ENCODE peak calls at places on chromosomes 16 and 17, in nine cellular contexts. M is astrocyte of the spinal cord, S is PC-3, N is HFF-Myc, H is psoas muscle, A is neural crest cell, J is ovary, V is left ventricle myocardium inferior, F is Calu3. T is an unnamed sample.

GRCh38 chr16:7363397-7364053 is 30.9 kb downstream of the RBFOX1 start:
- DNase-seq in S (no peak), A (no peak), H (peak), F (no peak), V (peak), M (no peak), J (no peak), N (no peak), T (no peak)

GRCh38 chr17:13941781-13942180 is 127.5 kb upstream of the COX10 start:
- DNase-seq in A (no peak), N (no peak), H (no peak), J (no peak), M (no peak), V (no peak), F (no peak), S (peak), T (no peak)

GRCh38 chr17:81498953-81499600 is 13.5 kb downstream of the ACTG1 start:
- DNase-seq in H (no peak), S (no peak), V (no peak), A (no peak), F (no peak), M (no peak), J (no peak), N (no peak), T (no peak)

GRCh38 chr17:8080799-8081219 is 6.7 kb downstream of the ALOX12B start:
- DNase-seq in A (no peak), M (no peak), J (no peak), H (no peak), S (no peak), V (no peak), N (no peak), F (no peak), T (no peak)

GRCh38 chr17:70343134-70343533 is 173.8 kb downstream of the KCNJ2 start:
- DNase-seq in F (no peak), J (no peak), M (no peak), S (no peak), A (no peak), N (no peak), V (no peak), H (no peak), T (no peak)

GRCh38 chr17:79808763-79809529 is 12.1 kb upstream of the CBX8 start:
- DNase-seq in F (peak), S (peak), A (no peak), N (no peak), M (no peak), J (no peak), V (no peak), H (no peak), T (no peak)

GRCh38 chr17:14070344-14071007 is 1.2 kb downstream of the COX10 start:
- DNase-seq in H (no peak), S (no peak), J (no peak), V (no peak), F (no peak), N (no peak), M (no peak), A (no peak), T (no peak)

GRCh38 chr16:10836174-10836853 is 17.7 kb upstream of the TVP23A start:
- DNase-seq in F (no peak), A (no peak), M (no peak), N (no peak), V (no peak), J (no peak), S (no peak), H (no peak), T (no peak)

GRCh38 chr17:4584125-4584834 is at the start of gene SMTNL2:
- DNase-seq in N (no peak), V (peak), J (peak), H (peak), M (no peak), S (no peak), A (peak), F (no peak), T (peak)

GRCh38 chr17:37512442-37513070 is 22.9 kb downstream of the DUSP14 start:
- DNase-seq in S (no peak), F (no peak), J (no peak), V (no peak), A (no peak), M (no peak), H (no peak), N (no peak), T (peak)

GRCh38 chr17:83202002-83203000 is 122.9 kb downstream of the METRNL start:
- DNase-seq in F (no peak), S (no peak), A (no peak), H (no peak), M (no peak), V (peak), N (no peak), J (no peak), T (peak)

GRCh38 chr16:5350118-5350517 is 252.5 kb upstream of the EEF2KMT start:
- DNase-seq in N (no peak), F (no peak), S (no peak), M (no peak), H (no peak), J (no peak), V (no peak), A (no peak), T (no peak)

GRCh38 chr17:40352779-40353394 is 11.7 kb downstream of the GJD3 start:
- DNase-seq in M (no peak), H (no peak), J (no peak), V (no peak), A (no peak), S (no peak), F (peak), N (no peak), T (no peak)

GRCh38 chr16:57106767-57107166 is 14.4 kb downstream of the CPNE2 start:
- DNase-seq in S (peak), F (no peak), H (peak), N (no peak), J (no peak), M (no peak), A (no peak), V (peak), T (no peak)

GRCh38 chr17:57918017-57918895 is 37.0 kb downstream of the CUEDC1 start:
- DNase-seq in V (no peak), A (no peak), F (no peak), S (peak), N (no peak), M (peak), J (no peak), H (no peak), T (no peak)

GRCh38 chr17:3535253-3535995 is 22.2 kb downstream of the TRPV3 start:
- DNase-seq in M (peak), H (peak), S (peak), V (peak), N (no peak), J (peak), F (peak), A (peak), T (peak)

GRCh38 chr16:80433617-80434016 is 107.2 kb upstream of the DYNLRB2 start:
- DNase-seq in H (no peak), S (peak), M (no peak), A (no peak), N (no peak), J (no peak), V (no peak), F (no peak), T (no peak)

GRCh38 chr17:19867094-19867653 is 562 bp downstream of the ULK2 start:
- DNase-seq in M (peak), V (peak), S (peak), J (peak), N (no peak), H (peak), A (peak), F (peak), T (peak)
- TF ChIP-seq CTCF in M (peak), V (peak), S (peak), J (no peak), N (peak), H (no peak), A (peak), F (no peak), T (no peak)

GRCh38 chr16:31886227-31886626 is 12.6 kb downstream of the ZNF267 start:
- DNase-seq in F (no peak), J (no peak), V (no peak), N (no peak), S (no peak), M (no peak), H (no peak), A (no peak), T (no peak)
- TF ChIP-seq CTCF in F (no peak), J (no peak), V (no peak), N (no peak), S (no peak), M (no peak), H (no peak), A (no peak), T (no peak)

DNA sequence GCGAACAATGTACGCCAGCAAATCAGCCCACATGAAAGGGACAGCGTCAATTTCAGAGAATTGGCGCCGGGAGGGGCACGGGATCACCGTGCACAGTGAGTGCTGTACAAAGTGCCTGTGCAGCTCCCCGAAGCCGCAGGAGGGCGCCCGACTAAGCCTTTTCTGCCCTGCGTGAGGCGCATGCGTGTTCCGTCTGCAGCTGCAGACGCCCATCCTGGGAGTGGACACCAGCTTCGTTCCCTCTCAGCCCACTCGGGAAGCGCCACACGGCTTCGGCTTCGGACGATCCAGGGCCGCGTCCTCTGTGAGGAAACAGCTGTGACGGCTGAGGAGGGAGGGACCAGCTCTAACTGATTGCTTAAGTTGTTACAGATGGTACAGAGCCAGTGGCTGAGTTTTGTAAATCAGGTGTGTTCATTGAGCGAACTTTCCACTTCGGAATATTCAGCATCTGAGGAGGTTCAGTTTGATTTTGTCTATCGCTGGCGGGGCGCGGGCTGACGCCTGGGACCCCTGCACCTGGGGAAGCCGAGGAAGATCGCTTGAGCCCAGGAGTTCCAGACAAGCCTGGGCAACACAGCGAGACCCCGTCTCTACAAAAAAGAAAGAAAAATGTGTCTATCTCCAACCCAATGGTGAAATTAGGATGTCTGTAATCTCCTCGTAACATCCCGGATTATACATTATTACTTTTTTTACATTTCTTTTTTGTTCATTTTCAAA is 15.4 kb upstream of the ZNF287 start:
- DNase-seq in V (peak), M (peak), S (peak), A (peak), H (peak), N (peak), F (peak), J (peak), T (peak)
- TF ChIP-seq CTCF in V (peak), M (peak), S (peak), A (peak), H (peak), N (peak), F (peak), J (peak), T (peak)

GRCh38 chr16:28884045-28884444 is 5.8 kb downstream of the ATP2A1 start:
- DNase-seq in F (no peak), N (no peak), H (no peak), J (no peak), V (no peak), S (no peak), M (no peak), A (no peak), T (no peak)

GRCh38 chr16:28880589-28880915 is 2.3 kb downstream of the ATP2A1 start:
- DNase-seq in H (no peak), V (no peak), M (no peak), N (no peak), F (no peak), A (no peak), S (no peak), J (no peak), T (no peak)

GRCh38 chr16:28880955-28881354 is 2.7 kb downstream of the ATP2A1 start:
- DNase-seq in S (no peak), M (no peak), F (no peak), A (no peak), N (no peak), V (no peak), J (no peak), H (no peak), T (no peak)

GRCh38 chr16:28883221-28883996 is 5.1 kb downstream of the ATP2A1 start:
- DNase-seq in V (no peak), H (no peak), F (no peak), A (no peak), S (no peak), J (no peak), M (no peak), N (no peak), T (no peak)

DNA sequence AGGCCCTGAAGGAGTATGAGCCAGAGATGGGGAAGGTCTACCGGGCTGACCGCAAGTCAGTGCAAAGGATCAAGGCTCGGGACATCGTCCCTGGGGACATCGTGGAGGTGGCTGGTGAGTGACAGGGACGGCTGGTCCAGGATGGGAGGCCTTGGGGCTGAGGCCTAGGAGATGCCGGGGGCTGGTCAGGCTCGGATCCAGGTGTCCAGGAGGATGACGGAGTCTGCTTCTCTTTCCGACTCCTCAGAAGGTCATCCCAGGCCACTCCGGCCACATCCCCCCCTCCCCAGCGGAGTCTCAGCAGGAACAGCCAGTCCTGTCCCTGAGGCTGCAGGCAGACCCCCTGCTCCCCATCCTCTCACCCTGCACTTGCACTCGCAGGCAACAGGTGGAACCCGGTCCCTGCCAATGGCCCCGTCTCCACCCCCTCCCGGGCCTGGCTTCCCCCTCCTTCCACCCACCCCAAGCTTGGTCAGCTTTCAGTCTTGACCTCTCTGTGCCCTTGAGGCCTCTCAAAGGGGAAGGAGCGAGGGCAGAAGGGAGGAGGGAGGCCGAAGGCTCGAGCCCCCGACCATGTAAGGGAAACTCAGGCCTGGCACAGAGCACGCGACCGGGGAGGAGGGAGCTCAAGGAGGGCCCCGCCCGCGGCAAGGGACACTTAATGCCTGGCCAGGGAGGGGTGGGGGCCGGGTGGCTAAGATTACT is 4.3 kb downstream of the ATP2A1 start:
- DNase-seq in A (peak), V (no peak), J (no peak), N (no peak), M (no peak), H (peak), F (no peak), S (no peak), T (no peak)
- TF ChIP-seq CTCF in A (no peak), V (no peak), J (no peak), N (no peak), M (no peak), H (peak), F (no peak), S (no peak), T (no peak)

DNA sequence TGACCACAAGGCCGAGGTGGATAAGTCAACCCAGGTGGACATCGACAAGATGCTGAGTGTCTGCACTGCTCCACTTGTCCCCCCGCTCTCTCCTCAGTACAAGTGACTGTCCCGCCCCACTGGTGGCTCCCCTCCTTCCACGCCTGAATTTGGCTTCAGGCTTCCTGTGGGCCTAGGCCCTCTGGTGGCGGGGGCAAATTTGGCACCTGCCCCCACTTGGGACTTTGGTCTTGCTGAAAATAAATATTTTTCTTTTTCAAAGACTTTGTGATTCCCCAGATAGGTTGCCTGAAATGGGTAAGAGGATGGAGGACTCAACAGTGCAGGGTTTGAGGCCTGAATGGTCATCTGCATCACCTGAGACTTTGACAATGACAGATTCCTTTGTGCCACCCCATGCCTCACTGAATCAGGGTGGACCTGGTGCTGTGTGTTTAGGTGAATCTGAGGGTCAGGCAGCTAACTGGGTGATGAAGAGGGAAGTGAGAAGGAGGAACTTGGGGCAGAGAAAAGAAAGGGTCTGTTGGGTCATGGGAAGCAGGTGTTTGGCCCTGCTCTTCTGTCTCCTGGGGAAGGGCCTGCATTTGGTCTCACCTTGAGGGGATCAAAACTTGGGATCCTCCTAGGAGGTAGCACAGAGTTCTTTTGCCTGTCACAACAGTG is 2.0 kb downstream of the C16orf86 start:
- DNase-seq in J (no peak), F (no peak), N (no peak), M (no peak), A (no peak), V (no peak), S (no peak), H (no peak), T (no peak)
- TF ChIP-seq CTCF in J (no peak), F (peak), N (peak), M (no peak), A (no peak), V (no peak), S (peak), H (peak), T (peak)

GRCh38 chr16:19881783-19882182 is 2.9 kb downstream of the GPRC5B start:
- DNase-seq in F (no peak), H (no peak), V (no peak), A (no peak), M (no peak), J (no peak), S (no peak), N (no peak), T (no peak)

GRCh38 chr16:19878760-19879159 is 5.9 kb downstream of the GPRC5B start:
- DNase-seq in J (no peak), H (no peak), V (no peak), S (no peak), M (no peak), N (no peak), F (no peak), A (no peak), T (no peak)

GRCh38 chr16:19876501-19877059 is 8.1 kb downstream of the GPRC5B start:
- DNase-seq in V (no peak), S (no peak), J (no peak), H (no peak), F (no peak), A (no peak), M (no peak), N (no peak), T (no peak)

GRCh38 chr16:19881028-19881427 is 3.6 kb downstream of the GPRC5B start:
- DNase-seq in F (no peak), M (no peak), A (no peak), S (no peak), J (no peak), H (no peak), V (no peak), N (no peak), T (no peak)

DNA sequence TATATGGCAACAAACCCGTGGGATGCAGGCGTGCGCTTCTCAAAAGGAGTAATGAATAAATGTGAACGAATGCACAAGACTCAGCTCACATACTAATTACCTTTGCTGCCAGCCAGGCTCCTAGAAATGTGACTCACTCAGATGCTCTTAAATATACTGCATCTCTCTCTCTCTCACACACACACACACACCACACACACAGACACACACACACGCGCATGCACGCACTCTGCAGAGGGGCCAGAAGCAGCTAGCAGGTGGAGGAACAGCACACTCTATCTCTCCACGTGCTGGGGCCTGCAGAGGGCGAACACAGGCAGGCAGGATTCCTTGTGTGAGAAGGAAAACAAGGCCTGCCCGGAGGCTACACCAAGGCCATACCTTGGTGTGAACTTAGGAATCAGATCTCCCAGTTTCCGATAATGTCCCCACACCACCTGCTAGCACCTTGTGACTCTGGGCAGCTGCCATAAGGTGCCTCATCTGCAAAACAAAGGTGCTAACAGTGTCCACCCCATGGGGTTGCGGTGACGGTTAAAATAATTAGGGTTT is 5.3 kb downstream of the GPRC5B start:
- DNase-seq in N (no peak), S (no peak), M (peak), A (no peak), V (peak), J (no peak), H (no peak), F (peak), T (peak)
- TF ChIP-seq CTCF in N (no peak), S (no peak), M (no peak), A (no peak), V (no peak), J (no peak), H (no peak), F (no peak), T (no peak)